ENCODE peak calls at places on chromosomes 16 and 17, in seven cellular contexts. J, I, Q, A, C, U and N are unnamed samples.
A peak's percentile ranks its signal among the peaks of the same experiment; 100 is the strongest.

GRCh38 chr17:39359994-39360393 is 41.4 kb downstream of the FBXL20 start:
- DNase-seq in J (no peak), I (no peak), Q (no peak), A (no peak), C (no peak), U (no peak), N (no peak)

GRCh38 chr17:35210741-35211140 is 16.5 kb upstream of the SLC35G3 start:
- DNase-seq in J (no peak), I (no peak), Q (no peak), A (no peak), C (no peak), U (no peak), N (no peak)

GRCh38 chr17:37079735-37080134 is 131.0 kb downstream of the AATF start:
- DNase-seq in J (no peak), I (no peak), Q (no peak), A (peak; percentile 45), C (no peak), U (no peak), N (no peak)

GRCh38 chr16:4676826-4677225 is 16.5 kb upstream of the NUDT16L1 start:
- DNase-seq in J (no peak), I (no peak), Q (peak; percentile 66), A (no peak), C (no peak), U (no peak), N (no peak)

GRCh38 chr16:3668626-3669025 is 14.1 kb downstream of the DNASE1 start:
- DNase-seq in J (no peak), I (no peak), Q (no peak), A (no peak), C (no peak), U (no peak), N (no peak)

GRCh38 chr16:1159973-1160772 is 7.3 kb downstream of the CACNA1H start:
- DNase-seq in J (no peak), I (no peak), Q (peak; percentile 65), A (no peak), C (no peak), U (no peak), N (no peak)

GRCh38 chr16:80583466-80583865 is 42.7 kb downstream of the DYNLRB2 start:
- DNase-seq in J (no peak), I (no peak), Q (no peak), A (peak; percentile 59), C (no peak), U (no peak), N (no peak)

GRCh38 chr16:84922351-84923135 is 88.8 kb downstream of the ZDHHC7 start:
- DNase-seq in J (peak; percentile 45), I (no peak), Q (peak; percentile 86), A (peak; percentile 46), C (no peak), U (peak; percentile 70), N (peak; percentile 51)

GRCh38 chr17:79049821-79050220 is 24.8 kb upstream of the ENGASE start:
- DNase-seq in J (no peak), I (no peak), Q (no peak), A (no peak), C (no peak), U (no peak), N (no peak)

GRCh38 chr16:87741700-87742415 is 23.9 kb downstream of the KLHDC4 start:
- DNase-seq in J (no peak), I (no peak), Q (no peak), A (no peak), C (no peak), U (no peak), N (no peak)

GRCh38 chr17:21041753-21042433 is 918 bp downstream of the USP22 start:
- DNase-seq in J (peak; percentile 90), I (peak; percentile 87), Q (peak; percentile 91), A (peak; percentile 61), C (peak; percentile 79), U (peak; percentile 90), N (peak; percentile 77)

GRCh38 chr17:34246436-34246835 is 8.6 kb upstream of the CCL2 start:
- DNase-seq in J (peak; percentile 31), I (no peak), Q (no peak), A (no peak), C (no peak), U (no peak), N (no peak)

GRCh38 chr16:89375686-89376085 is 114.7 kb downstream of the ANKRD11 start:
- DNase-seq in J (no peak), I (no peak), Q (no peak), A (no peak), C (no peak), U (no peak), N (no peak)

GRCh38 chr16:2142942-2143868 is 5.2 kb upstream of the RAB26 start:
- DNase-seq in J (no peak), I (no peak), Q (no peak), A (no peak), C (peak; percentile 49), U (no peak), N (no peak)

GRCh38 chr17:46764335-46764708 is 54.2 kb downstream of the WNT3 start:
- DNase-seq in J (no peak), I (no peak), Q (no peak), A (no peak), C (no peak), U (no peak), N (no peak)

GRCh38 chr16:56606688-56607618 is 1.4 kb upstream of the MT2A start:
- DNase-seq in J (peak; percentile 89), I (peak; percentile 91), Q (peak; percentile 67), A (peak; percentile 100), C (no peak), U (peak; percentile 85), N (peak; percentile 82)

GRCh38 chr17:19724501-19725420 is 8.4 kb upstream of the SLC47A2 start:
- DNase-seq in J (peak; percentile 87), I (no peak), Q (peak; percentile 62), A (no peak), C (no peak), U (peak; percentile 83), N (peak; percentile 45)

GRCh38 chr17:67855504-67856324 is 30.4 kb downstream of the BPTF start:
- DNase-seq in J (no peak), I (no peak), Q (no peak), A (no peak), C (no peak), U (no peak), N (no peak)

GRCh38 chr17:80917716-80918560 is 73.7 kb upstream of the CHMP6 start:
- DNase-seq in J (no peak), I (no peak), Q (no peak), A (no peak), C (no peak), U (no peak), N (no peak)

GRCh38 chr16:23316634-23317265 is 14.6 kb downstream of the SCNN1B start:
- DNase-seq in J (no peak), I (no peak), Q (no peak), A (no peak), C (no peak), U (no peak), N (no peak)

GRCh38 chr17:63434951-63435571 is 11.0 kb downstream of the CYB561 start:
- DNase-seq in J (peak; percentile 92), I (peak; percentile 62), Q (peak; percentile 74), A (peak; percentile 25), C (no peak), U (peak; percentile 87), N (no peak)

GRCh38 chr16:66741131-66741900 is 10.1 kb downstream of the DYNC1LI2 start:
- DNase-seq in J (peak; percentile 91), I (peak; percentile 77), Q (peak; percentile 93), A (peak; percentile 88), C (no peak), U (peak; percentile 89), N (peak; percentile 98)
- H3K27ac ChIP-seq in J (peak overlapping the region; percentile 81), I (peak overlapping the region; percentile 88), Q (peak overlapping the region; percentile 85), A (no peak overlapping the region), C (no peak overlapping the region), U (peak overlapping the region; percentile 81), N (peak overlapping the region; percentile 82)

GRCh38 chr17:48240122-48240521 is 132.6 kb downstream of the SNX11 start:
- DNase-seq in J (no peak), I (no peak), Q (no peak), A (no peak), C (no peak), U (no peak), N (no peak)

GRCh38 chr17:48241770-48242497 is 134.4 kb downstream of the SNX11 start:
- DNase-seq in J (no peak), I (no peak), Q (no peak), A (no peak), C (no peak), U (no peak), N (no peak)

GRCh38 chr17:48239603-48239995 is 132.0 kb downstream of the SNX11 start:
- DNase-seq in J (no peak), I (no peak), Q (no peak), A (no peak), C (no peak), U (no peak), N (no peak)

GRCh38 chr17:48240562-48241130 is 133.1 kb downstream of the SNX11 start:
- DNase-seq in J (no peak), I (peak; percentile 70), Q (no peak), A (peak; percentile 11), C (no peak), U (no peak), N (no peak)

DNA sequence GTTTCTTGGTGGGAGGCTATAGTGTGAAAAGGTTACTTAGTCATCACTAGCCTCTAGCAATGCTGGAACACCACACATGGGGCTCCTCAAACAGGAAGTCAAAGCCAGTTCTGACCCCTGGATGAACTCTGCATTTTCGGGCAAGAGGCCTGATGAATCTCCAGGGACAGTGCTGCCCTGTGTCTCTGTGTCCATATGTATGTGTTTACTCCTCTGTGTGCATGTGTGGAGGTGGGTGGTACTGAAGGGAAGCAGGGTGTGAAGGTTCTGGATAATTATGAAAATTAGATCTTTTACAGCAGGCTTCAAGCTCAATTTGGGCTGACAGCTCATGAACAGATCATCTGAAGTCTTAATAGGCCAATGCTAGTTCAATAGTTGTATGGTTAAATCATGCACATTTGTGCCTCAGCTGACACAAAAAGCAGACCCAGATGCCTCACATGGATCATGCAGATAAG is 133.6 kb downstream of the SNX11 start:
- DNase-seq in J (peak; percentile 45), I (peak; percentile 90), Q (peak; percentile 32), A (peak; percentile 42), C (no peak), U (no peak), N (no peak)
- TF ChIP-seq POLR2A in J (no peak), I (no peak), Q (no peak), A (no peak), C (no peak), U (no peak), N (no peak)

DNA sequence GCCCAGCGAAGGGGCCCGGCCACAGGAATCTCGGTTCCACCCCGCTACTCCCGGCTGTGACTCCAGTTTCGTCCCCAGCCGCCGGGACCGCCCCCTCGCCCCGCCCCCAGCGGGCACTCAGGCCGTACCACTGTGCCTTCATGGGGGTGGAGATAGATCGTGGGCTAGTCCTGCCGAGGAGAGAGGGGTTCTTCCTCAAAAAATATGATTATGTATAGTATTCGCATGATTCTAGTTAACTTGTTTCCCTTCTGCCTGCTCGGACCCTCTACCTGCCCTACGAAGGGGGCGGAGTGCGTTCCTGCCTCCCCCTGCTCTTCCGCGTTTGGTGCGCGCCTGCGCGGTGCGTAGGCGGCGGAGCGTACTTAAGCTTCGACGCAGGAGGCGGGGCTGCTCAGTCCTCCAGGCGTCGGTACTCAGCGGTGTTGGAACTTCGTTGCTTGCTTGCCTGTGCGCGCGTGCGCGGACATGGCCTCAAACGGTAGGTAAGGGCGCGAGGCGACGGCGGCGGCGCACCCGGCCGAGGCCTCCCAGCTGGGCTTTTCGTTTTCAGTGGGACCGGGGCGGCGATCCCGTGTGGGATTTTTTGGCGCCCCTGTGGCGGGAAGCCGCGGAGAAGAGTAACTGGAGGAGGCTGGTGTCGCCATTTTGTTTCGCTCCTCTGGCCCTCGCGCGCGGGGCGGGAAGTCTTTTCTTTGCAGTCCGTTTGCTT is at the start of gene FUS:
- DNase-seq in J (peak; percentile 90), I (peak; percentile 93), Q (peak; percentile 93), A (peak; percentile 83), C (peak; percentile 94), U (peak; percentile 97), N (peak; percentile 91)
- TF ChIP-seq CTCF in J (peak; percentile 28), I (no peak), Q (no peak), A (no peak), C (no peak), U (no peak), N (no peak)

GRCh38 chr16:67673712-67674580 is 7.3 kb downstream of the C16orf86 start:
- DNase-seq in J (peak; percentile 83), I (no peak), Q (peak; percentile 81), A (no peak), C (no peak), U (peak; percentile 72), N (peak; percentile 47)
- H3K27ac ChIP-seq in J (peak overlapping the region; percentile 76), I (no peak overlapping the region), Q (peak overlapping the region; percentile 80), A (no peak overlapping the region), C (no peak overlapping the region), U (peak overlapping the region; percentile 63), N (peak overlapping the region; percentile 56)